ENCODE peak calls at places on chromosomes 13 and 19, in four cellular contexts. D is SK-N-SH, T is K562, R is HepG2. J is an unnamed sample.

GRCh38 chr13:103466761-103467160 is 400.5 kb upstream of the SLC10A2 start:
- DNase-seq in D (no peak), T (no peak), R (no peak), J (no peak)

GRCh38 chr13:94311893-94312292 is 167.6 kb downstream of the DCT start:
- DNase-seq in D (no peak), T (no peak), R (no peak), J (no peak)

GRCh38 chr19:5507056-5507624 is 51.9 kb downstream of the ZNRF4 start:
- DNase-seq in D (no peak), T (no peak), R (no peak), J (no peak)

GRCh38 chr13:59823495-59823894 is 340.2 kb downstream of the DIAPH3 start:
- DNase-seq in D (no peak), T (no peak), R (no peak), J (no peak)

GRCh38 chr13:75250526-75251183 is 231.3 kb downstream of the TBC1D4 start:
- DNase-seq in D (no peak), T (no peak), R (no peak), J (no peak)

GRCh38 chr19:44539236-44539819 is 9.9 kb upstream of the CEACAM20 start:
- DNase-seq in D (no peak), T (no peak), R (no peak), J (no peak)

GRCh38 chr19:55471266-55471665 is 5.2 kb upstream of the ZNF628 start:
- DNase-seq in D (no peak), T (no peak), R (no peak), J (no peak)

GRCh38 chr13:108212901-108213300 is 2.4 kb downstream of the LIG4 start:
- DNase-seq in D (no peak), T (no peak), R (no peak), J (no peak)

GRCh38 chr13:114145256-114145655 is 12.8 kb upstream of the RASA3 start:
- DNase-seq in D (peak), T (no peak), R (no peak), J (no peak)

GRCh38 chr13:35549481-35549880 is 73.0 kb upstream of the MAB21L1 start:
- DNase-seq in D (no peak), T (no peak), R (peak), J (no peak)

GRCh38 chr19:5877869-5878268 is 7.5 kb upstream of the FUT5 start:
- DNase-seq in D (no peak), T (no peak), R (peak), J (no peak)

GRCh38 chr19:49676136-49676689 is 858 bp upstream of the PRMT1 start:
- DNase-seq in D (peak), T (peak), R (peak), J (peak)

GRCh38 chr19:17673937-17674799 is 14.0 kb downstream of the UNC13A start:
- DNase-seq in D (peak), T (no peak), R (no peak), J (no peak)

GRCh38 chr13:61156753-61157152 is 258.9 kb downstream of the PCDH20 start:
- DNase-seq in D (no peak), T (no peak), R (no peak), J (no peak)

GRCh38 chr13:101146101-101146898 is 270.0 kb downstream of the NALCN start:
- DNase-seq in D (no peak), T (no peak), R (no peak), J (no peak)

GRCh38 chr19:51714848-51715247 is 8.9 kb downstream of the HAS1 start:
- DNase-seq in D (no peak), T (no peak), R (no peak), J (no peak)

GRCh38 chr19:11423804-11424318 is 4.7 kb upstream of the RGL3 start:
- DNase-seq in D (peak), T (peak), R (no peak), J (no peak)

GRCh38 chr13:102392810-102393209 is 9.0 kb downstream of the FGF14 start:
- DNase-seq in D (no peak), T (no peak), R (no peak), J (no peak)

GRCh38 chr13:99997702-99998219 is 16.2 kb downstream of the ZIC2 start:
- DNase-seq in D (no peak), T (no peak), R (no peak), J (no peak)

GRCh38 chr13:22063416-22064124 is 392.7 kb downstream of the FGF9 start:
- DNase-seq in D (no peak), T (no peak), R (no peak), J (no peak)

GRCh38 chr19:57558525-57558924 is 1.1 kb downstream of the ZNF550 start:
- DNase-seq in D (peak), T (peak), R (peak), J (no peak)

GRCh38 chr19:51809787-51810186 is 14.8 kb downstream of the FPR3 start:
- DNase-seq in D (no peak), T (no peak), R (peak), J (no peak)

GRCh38 chr13:28819046-28819747 is 942 bp upstream of the MTUS2 start:
- DNase-seq in D (no peak), T (peak), R (no peak), J (no peak)

GRCh38 chr13:31223215-31223614 is 23.4 kb downstream of the B3GLCT start:
- DNase-seq in D (no peak), T (no peak), R (no peak), J (no peak)

GRCh38 chr19:8571006-8571411 is 6.2 kb downstream of the MYO1F start:
- DNase-seq in D (no peak), T (no peak), R (peak), J (no peak)

GRCh38 chr19:45035755-45036154 is 3.1 kb upstream of the CLASRP start:
- DNase-seq in D (no peak), T (no peak), R (no peak), J (no peak)

GRCh38 chr19:41219924-41220567 is 1.0 kb downstream of the AXL start:
- DNase-seq in D (no peak), T (peak), R (no peak), J (no peak)

GRCh38 chr13:33242984-33243617 is 42.5 kb downstream of the STARD13 start:
- DNase-seq in D (no peak), T (no peak), R (no peak), J (no peak)

GRCh38 chr19:8209111-8209964 is at the start of gene CERS4:
- DNase-seq in D (peak), T (peak), R (peak), J (no peak)

GRCh38 chr13:30105381-30105780 is 202.0 kb downstream of the KATNAL1 start:
- DNase-seq in D (no peak), T (no peak), R (no peak), J (no peak)
- TF ChIP-seq ELF1 in D (no peak), T (no peak), R (no peak), J (no peak)

GRCh38 chr19:38247734-38248268 is 8.4 kb downstream of the PPP1R14A start:
- DNase-seq in D (no peak), T (no peak), R (peak), J (no peak)
- TF ChIP-seq ELF1 in D (no peak), T (no peak), R (no peak), J (no peak)

DNA sequence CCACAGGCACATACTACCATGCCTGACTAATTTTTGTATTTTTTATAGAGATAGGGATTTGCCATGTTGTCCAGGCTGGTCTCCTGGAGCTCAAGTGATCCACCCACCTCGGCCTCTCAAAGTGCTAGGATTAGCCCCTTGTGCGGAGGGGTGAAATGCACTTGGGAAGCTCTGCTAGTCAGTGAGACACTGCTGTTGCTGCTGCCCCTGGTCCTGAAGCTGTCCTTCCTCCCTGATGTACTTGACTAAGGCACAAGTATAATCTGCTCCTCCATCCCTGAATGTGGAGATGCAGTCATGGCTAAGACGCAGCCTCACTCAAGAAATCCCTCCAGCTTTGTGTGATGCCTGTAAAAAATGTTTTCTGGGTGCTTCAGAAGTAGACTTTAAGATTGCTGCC is 124.5 kb downstream of the KCTD15 start:
- DNase-seq in D (no peak), T (no peak), R (no peak), J (no peak)
- TF ChIP-seq ELF1 in D (no peak), T (no peak), R (no peak), J (no peak)

GRCh38 chr19:28701491-28701890 is 511.5 kb downstream of the UQCRFS1 start:
- DNase-seq in D (no peak), T (no peak), R (no peak), J (no peak)

GRCh38 chr19:28706693-28707092 is 506.3 kb downstream of the UQCRFS1 start:
- DNase-seq in D (no peak), T (no peak), R (no peak), J (no peak)

GRCh38 chr19:28703400-28703956 is 509.5 kb downstream of the UQCRFS1 start:
- DNase-seq in D (no peak), T (no peak), R (no peak), J (no peak)

GRCh38 chr19:28700176-28700575 is 512.8 kb downstream of the UQCRFS1 start:
- DNase-seq in D (no peak), T (no peak), R (no peak), J (no peak)

GRCh38 chr19:28705008-28705407 is 507.9 kb downstream of the UQCRFS1 start:
- DNase-seq in D (no peak), T (peak), R (peak), J (no peak)
- TF ChIP-seq ELF1 in D (no peak), T (no peak), R (no peak), J (no peak)